ENCODE peak calls at places on chromosomes 11 and 22, in five cellular contexts. S is GM13977, J is stomach, I is upper lobe of left lung, X is RWPE1. V is an unnamed sample.

GRCh38 chr11:20243974-20244373 is 83.7 kb upstream of the DBX1 start:
- DNase-seq in I (no peak), X (no peak), S (no peak), J (no peak), V (no peak)

GRCh38 chr11:46489668-46490560 is 98.3 kb upstream of the CHRM4 start:
- DNase-seq in I (no peak), S (peak), J (no peak), X (peak), V (no peak)

GRCh38 chr22:38862375-38863329 is 9.4 kb downstream of the CBX6 start:
- DNase-seq in S (no peak), J (no peak), I (peak), X (no peak), V (no peak)

GRCh38 chr11:394034-394857 is at the start of gene PKP3:
- DNase-seq in S (no peak), I (peak), X (peak), J (peak), V (no peak)

GRCh38 chr11:827146-827860 is 416 bp upstream of the CRACR2B start:
- DNase-seq in J (peak), S (peak), I (peak), X (no peak), V (no peak)

GRCh38 chr11:24239016-24239720 is 257.7 kb upstream of the LUZP2 start:
- DNase-seq in S (no peak), J (no peak), X (peak), I (no peak), V (no peak)

GRCh38 chr22:30176431-30176830 is 70.1 kb downstream of the LIF start:
- DNase-seq in S (no peak), X (peak), J (no peak), I (no peak), V (no peak)

GRCh38 chr11:122343247-122343646 is 227.2 kb upstream of the BLID start:
- DNase-seq in X (no peak), S (no peak), I (no peak), J (no peak), V (no peak)

GRCh38 chr11:102168483-102168882 is 58.2 kb downstream of the YAP1 start:
- DNase-seq in J (no peak), S (no peak), X (peak), I (no peak), V (no peak)

GRCh38 chr11:69721061-69721460 is 17.2 kb upstream of the FGF19 start:
- DNase-seq in S (no peak), X (no peak), J (no peak), I (no peak), V (no peak)

GRCh38 chr11:82732348-82732733 is 1.3 kb downstream of the FAM181B start:
- DNase-seq in I (peak), X (no peak), S (no peak), J (no peak), V (no peak)

GRCh38 chr11:62119569-62119968 is 4.2 kb upstream of the INCENP start:
- DNase-seq in S (no peak), X (no peak), J (no peak), I (no peak), V (no peak)

GRCh38 chr22:39215430-39216142 is 29.2 kb downstream of the PDGFB start:
- DNase-seq in J (no peak), S (peak), I (no peak), X (no peak), V (peak)

GRCh38 chr11:19868281-19868821 is 155.7 kb downstream of the NAV2 start:
- DNase-seq in J (no peak), S (no peak), I (no peak), X (peak), V (no peak)

GRCh38 chr11:40295466-40295865 is 1164.0 kb downstream of the LRRC4C start:
- DNase-seq in J (no peak), I (no peak), X (no peak), S (no peak), V (no peak)

GRCh38 chr11:81237139-81237538 is 1496.5 kb downstream of the FAM181B start:
- DNase-seq in X (no peak), I (no peak), J (no peak), S (peak), V (no peak)

GRCh38 chr11:57336111-57336666 is 497 bp upstream of the SSRP1 start:
- DNase-seq in X (no peak), J (no peak), S (no peak), I (no peak), V (no peak)

GRCh38 chr11:134915212-134915611 is 503.2 kb upstream of the B3GAT1 start:
- DNase-seq in J (no peak), S (no peak), X (no peak), I (peak), V (no peak)

GRCh38 chr22:21775061-21775460 is 39.5 kb upstream of the YPEL1 start:
- DNase-seq in J (no peak), S (peak), I (no peak), X (no peak), V (no peak)

GRCh38 chr11:130381317-130381716 is 47.1 kb downstream of the ADAMTS8 start:
- DNase-seq in S (no peak), X (no peak), I (no peak), J (no peak), V (no peak)

DNA sequence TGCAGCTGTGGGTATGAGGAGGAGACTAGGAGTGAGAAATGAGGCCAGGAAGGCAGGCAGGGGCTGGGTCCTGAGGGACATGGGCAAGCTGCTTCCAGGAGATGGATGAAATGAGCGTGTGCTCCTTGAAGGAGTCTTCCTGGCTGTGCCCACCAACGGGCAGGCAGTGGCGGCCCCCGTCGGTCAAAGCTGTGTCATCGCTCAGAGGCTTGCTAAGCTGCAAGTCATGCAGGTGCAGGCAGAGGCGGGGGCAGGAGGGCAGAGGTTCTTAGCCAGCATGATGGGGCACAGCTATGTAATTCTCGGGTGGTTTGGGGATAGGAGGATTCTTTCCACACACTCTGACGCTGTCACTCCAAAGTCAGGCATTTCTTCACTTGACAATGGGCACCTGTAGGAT is 12.5 kb upstream of the PEX26 start:
- DNase-seq in J (no peak), X (no peak), I (peak), S (no peak), V (no peak)
- TF ChIP-seq CTCF in J (no peak), X (no peak), I (no peak), S (no peak), V (no peak)

DNA sequence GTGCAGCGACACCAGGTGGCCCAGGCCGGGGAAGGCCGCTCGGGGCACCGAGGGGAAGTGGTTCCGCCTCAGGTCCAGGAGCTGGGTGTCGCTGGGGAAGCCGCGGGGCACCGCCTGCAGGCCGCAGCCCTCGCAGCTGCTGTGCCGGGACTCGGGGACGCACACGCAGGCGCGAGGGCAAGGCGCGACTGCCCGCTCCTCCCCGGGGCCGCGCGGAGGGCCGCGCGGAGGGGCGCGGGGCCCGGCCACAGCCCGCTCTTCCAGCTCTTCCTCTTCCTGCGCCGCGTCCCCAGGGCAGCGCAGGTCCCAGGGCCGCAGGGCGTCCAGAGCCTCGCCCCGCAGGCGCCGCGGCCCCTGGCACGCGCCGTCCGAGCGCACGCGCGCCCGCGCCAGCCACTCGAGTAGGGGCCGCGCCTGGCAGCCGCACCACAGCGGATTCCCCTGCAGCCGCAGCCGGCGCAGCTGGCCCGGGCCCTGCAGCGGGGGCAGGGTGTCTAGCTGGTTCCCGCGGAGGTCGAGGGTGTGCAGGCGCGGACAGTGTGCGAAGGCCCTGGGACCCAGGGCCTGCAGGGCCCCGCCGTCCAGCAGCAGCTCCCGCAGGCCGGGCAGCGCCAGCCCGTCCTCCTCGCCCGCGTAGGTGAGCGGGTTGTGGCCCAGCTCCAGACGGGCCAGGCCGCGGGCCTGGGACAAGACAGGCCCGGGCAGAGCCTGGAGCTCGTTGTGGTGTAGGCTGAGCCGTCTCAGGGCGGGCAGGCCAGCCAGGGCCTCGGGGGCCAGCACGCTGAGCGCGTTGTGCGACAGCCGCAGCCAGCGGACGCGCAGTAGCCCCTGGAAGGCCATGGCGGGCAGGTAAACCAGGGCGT is 2.8 kb downstream of the CHADL start:
- DNase-seq in S (peak), I (peak), J (peak), X (peak), V (no peak)
- TF ChIP-seq CTCF in S (peak), I (peak), J (peak), X (peak), V (peak)

DNA sequence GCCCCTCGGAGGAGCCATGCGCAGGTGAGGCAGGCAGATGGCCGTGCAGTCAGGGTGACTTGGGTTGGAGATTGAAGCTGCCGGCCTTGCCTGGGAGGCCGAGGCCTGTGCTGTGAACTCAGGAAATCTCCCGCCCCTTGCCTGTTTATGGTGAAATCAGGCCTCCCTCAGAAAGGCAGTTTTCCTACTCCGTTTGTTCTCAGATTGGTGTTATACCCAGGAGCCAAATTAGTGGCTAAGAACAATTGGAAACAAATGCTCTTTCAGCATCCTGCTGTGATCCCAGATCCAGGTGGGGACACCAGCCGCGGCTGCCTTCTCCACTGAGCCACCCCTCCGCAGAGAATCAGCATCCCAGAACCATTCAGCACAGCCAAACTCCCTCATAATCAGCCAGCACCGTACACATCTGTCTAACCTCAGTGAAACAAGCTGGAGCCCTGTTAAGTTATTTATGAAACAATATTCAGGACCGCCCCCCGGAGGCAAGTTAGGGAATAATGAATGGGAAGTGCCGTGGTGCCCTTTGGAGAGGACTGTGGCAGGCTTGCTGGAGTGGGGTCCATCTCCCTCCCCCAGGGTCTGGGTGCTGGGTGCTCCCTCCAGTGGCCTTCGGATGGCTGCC is 60.0 kb downstream of the PKNOX2 start:
- DNase-seq in S (peak), I (no peak), J (peak), X (no peak), V (no peak)
- TF ChIP-seq CTCF in S (no peak), I (no peak), J (no peak), X (no peak), V (peak)

DNA sequence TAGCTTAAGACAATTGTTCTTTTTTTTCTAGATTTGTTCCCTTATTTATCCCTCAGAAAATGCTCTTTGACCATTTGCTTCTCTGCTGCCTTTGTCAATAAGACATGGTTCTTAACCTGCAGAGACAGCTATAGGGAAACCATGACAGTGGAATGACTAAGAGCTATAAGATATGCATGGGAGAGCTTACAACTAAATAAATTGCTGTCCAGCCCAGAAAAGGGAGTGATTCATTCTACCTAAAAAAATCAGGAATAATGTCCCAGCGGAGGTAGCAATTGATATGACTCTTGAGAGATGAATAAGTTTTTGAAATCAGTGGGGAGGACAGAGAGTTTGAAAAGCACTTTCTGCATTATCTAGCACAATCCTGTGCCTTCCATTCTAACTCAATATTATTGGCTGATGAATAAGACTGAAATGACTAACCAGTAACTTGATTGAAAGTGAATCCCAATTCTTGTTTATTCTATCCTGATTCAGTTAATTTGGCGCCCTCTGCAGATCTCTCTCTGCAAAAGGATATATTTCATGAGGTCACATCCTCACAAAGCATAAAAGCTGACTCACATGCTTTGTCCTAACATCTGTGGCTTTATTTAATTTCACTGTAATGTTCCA is 680.5 kb upstream of the API5 start:
- DNase-seq in X (peak), I (no peak), J (no peak), S (no peak), V (no peak)
- TF ChIP-seq CTCF in X (no peak), I (no peak), J (no peak), S (peak), V (peak)

GRCh38 chr11:84396521-84396920 is 1110.4 kb upstream of the CCDC90B start:
- DNase-seq in S (no peak), I (no peak), X (no peak), J (no peak), V (no peak)

GRCh38 chr11:84398017-84398626 is 1112.0 kb upstream of the CCDC90B start:
- DNase-seq in J (no peak), S (no peak), X (peak), I (no peak), V (no peak)
- TF ChIP-seq CTCF in J (no peak), S (peak), X (no peak), I (no peak), V (peak)

GRCh38 chr11:89498845-89499448 is 7.8 kb upstream of the NOX4 start:
- DNase-seq in X (no peak), S (no peak), I (no peak), J (no peak), V (no peak)
- TF ChIP-seq CTCF in X (no peak), S (no peak), I (no peak), J (peak), V (peak)

GRCh38 chr11:8092587-8093424 is 11.8 kb downstream of the TUB start:
- DNase-seq in I (no peak), J (peak), S (peak), X (peak), V (no peak)
- TF ChIP-seq CTCF in I (peak), J (peak), S (peak), X (peak), V (peak)

GRCh38 chr22:43923631-43924548 is at the start of gene PNPLA3:
- DNase-seq in I (peak), X (peak), S (peak), J (peak), V (peak)
- TF ChIP-seq CTCF in I (no peak), X (no peak), S (no peak), J (no peak), V (peak)

DNA sequence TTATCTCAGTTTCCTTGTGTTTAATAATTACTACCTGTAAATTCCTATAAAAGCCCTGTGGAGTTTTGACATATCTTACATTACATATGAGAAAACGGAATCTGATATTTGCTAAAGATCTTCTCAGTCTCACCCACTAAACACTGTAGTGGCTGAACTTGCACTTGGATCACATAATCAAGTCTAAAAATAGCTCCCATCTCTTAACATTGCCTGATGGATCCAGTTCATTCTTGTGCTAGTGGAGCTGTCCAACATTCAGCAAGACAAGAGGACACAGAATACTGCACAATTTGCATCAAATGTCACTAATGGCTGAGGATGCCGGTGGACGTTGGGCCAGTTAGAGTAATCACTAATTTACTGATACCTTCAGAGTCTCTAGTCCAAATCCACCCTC is 569.9 kb upstream of the ANO5 start:
- DNase-seq in I (no peak), J (no peak), X (no peak), S (no peak), V (no peak)
- TF ChIP-seq CTCF in I (no peak), J (no peak), X (no peak), S (no peak), V (no peak)

GRCh38 chr22:46376096-46376495 is 40.6 kb downstream of the TRMU start:
- DNase-seq in J (no peak), I (no peak), S (no peak), X (no peak), V (no peak)

GRCh38 chr22:46373166-46373565 is 37.7 kb downstream of the TRMU start:
- DNase-seq in I (peak), J (peak), X (no peak), S (no peak), V (no peak)

GRCh38 chr22:46374663-46375474 is 39.4 kb downstream of the TRMU start:
- DNase-seq in I (no peak), S (no peak), J (peak), X (no peak), V (no peak)

GRCh38 chr22:46372686-46373085 is 37.2 kb downstream of the TRMU start:
- DNase-seq in S (no peak), X (no peak), J (no peak), I (peak), V (no peak)

DNA sequence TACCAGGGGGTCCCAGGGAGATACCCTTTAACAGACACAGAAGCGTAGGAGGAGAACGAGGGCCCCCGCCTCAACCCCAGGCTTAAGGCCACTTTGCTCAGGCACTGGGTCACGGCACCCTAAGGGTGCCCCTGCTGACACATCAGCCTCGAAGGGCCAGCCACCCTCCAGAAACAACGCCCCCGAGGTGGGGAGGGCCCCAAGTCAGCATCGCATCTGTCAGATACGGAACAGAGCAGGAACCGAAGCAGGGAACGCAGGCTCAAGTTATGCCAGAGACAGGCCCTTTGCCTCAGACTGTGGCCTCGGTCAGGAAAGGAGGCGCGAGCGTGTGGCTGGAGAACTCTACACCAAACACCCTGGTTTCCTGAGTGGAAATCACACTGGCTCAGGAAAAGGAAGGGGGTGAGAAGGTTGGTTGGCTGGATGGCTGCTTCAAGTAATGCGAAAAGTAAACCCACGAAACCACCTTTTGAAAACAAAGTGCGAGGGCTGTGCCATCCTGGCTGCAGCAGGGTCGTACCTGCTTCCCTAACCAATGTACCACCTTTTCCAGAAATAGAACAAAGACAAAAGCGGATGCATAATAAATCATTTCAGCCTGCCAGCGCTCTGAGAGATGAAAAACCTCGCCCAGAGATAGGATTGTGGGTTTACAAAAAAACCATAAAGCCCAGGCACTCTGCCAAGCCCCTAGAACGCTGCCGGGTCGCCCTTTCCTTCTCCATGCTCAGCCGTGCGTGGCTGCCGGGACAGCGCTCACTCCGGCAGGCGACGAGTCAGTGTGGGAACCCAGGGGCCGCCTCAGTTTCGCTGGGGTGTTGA is 38.5 kb downstream of the TRMU start:
- DNase-seq in I (no peak), X (no peak), S (no peak), J (no peak), V (no peak)
- TF ChIP-seq CTCF in I (no peak), X (no peak), S (no peak), J (no peak), V (no peak)